ENCODE peak calls at places on chromosomes 3 and 15, in five cellular contexts. E, S, D, U and O are unnamed samples.

GRCh38 chr3:23810342-23811116 is 4.8 kb downstream of the UBE2E1 start:
- DNase-seq in E (peak), S (peak), D (peak), U (peak), O (peak)

GRCh38 chr15:28093761-28094535 is 5.2 kb downstream of the OCA2 start:
- DNase-seq in E (no peak), S (no peak), D (peak), U (no peak), O (no peak)

GRCh38 chr15:31216210-31216911 is 110.3 kb upstream of the KLF13 start:
- DNase-seq in E (peak), S (peak), D (peak), U (peak), O (peak)

GRCh38 chr15:68719051-68719450 is 101.6 kb downstream of the ANP32A start:
- DNase-seq in E (no peak), S (no peak), D (no peak), U (no peak), O (no peak)

GRCh38 chr3:58334013-58334321 is 1.3 kb downstream of the PXK start:
- DNase-seq in E (no peak), S (no peak), D (peak), U (no peak), O (no peak)

GRCh38 chr3:132916096-132916495 is 122.1 kb upstream of the TMEM108 start:
- DNase-seq in E (no peak), S (no peak), D (no peak), U (no peak), O (no peak)

GRCh38 chr3:58692484-58692883 is 25.9 kb upstream of the FAM3D start:
- DNase-seq in E (no peak), S (no peak), D (no peak), U (no peak), O (no peak)

GRCh38 chr15:91855684-91856553 is 2.4 kb downstream of the SLCO3A1 start:
- DNase-seq in E (no peak), S (peak), D (peak), U (no peak), O (no peak)

GRCh38 chr15:89928421-89928820 is 15.7 kb upstream of the ARPIN start:
- DNase-seq in E (no peak), S (no peak), D (no peak), U (no peak), O (no peak)

GRCh38 chr3:31896643-31897433 is 84.2 kb downstream of the OSBPL10 start:
- DNase-seq in E (no peak), S (no peak), D (no peak), U (no peak), O (no peak)

GRCh38 chr3:188972313-188972712 is 199.5 kb upstream of the TPRG1 start:
- DNase-seq in E (no peak), S (peak), D (no peak), U (no peak), O (no peak)

GRCh38 chr3:27326211-27326948 is 42.8 kb downstream of the NEK10 start:
- DNase-seq in E (no peak), S (no peak), D (no peak), U (no peak), O (no peak)

GRCh38 chr3:66603161-66603611 is 102.4 kb upstream of the LRIG1 start:
- DNase-seq in E (no peak), S (no peak), D (peak), U (no peak), O (no peak)

GRCh38 chr3:194257030-194257657 is 94.0 kb downstream of the CPN2 start:
- DNase-seq in E (no peak), S (no peak), D (no peak), U (no peak), O (no peak)

GRCh38 chr3:148953094-148953493 is 38.2 kb upstream of the GYG1 start:
- DNase-seq in E (no peak), S (no peak), D (no peak), U (no peak), O (no peak)

GRCh38 chr3:189937302-189938255 is 183.1 kb downstream of the P3H2 start:
- DNase-seq in E (no peak), S (no peak), D (no peak), U (no peak), O (no peak)

GRCh38 chr3:180277036-180277435 is 240.3 kb upstream of the PEX5L start:
- DNase-seq in E (no peak), S (no peak), D (no peak), U (no peak), O (no peak)

GRCh38 chr3:108755686-108756085 is 1.5 kb downstream of the RETNLB start:
- DNase-seq in E (no peak), S (no peak), D (no peak), U (no peak), O (no peak)

GRCh38 chr3:58568572-58569286 is 8.5 kb downstream of the FAM107A start:
- DNase-seq in E (peak), S (peak), D (peak), U (peak), O (no peak)

GRCh38 chr3:119221779-119222320 is 18.8 kb downstream of the B4GALT4 start:
- DNase-seq in E (no peak), S (no peak), D (no peak), U (no peak), O (no peak)

GRCh38 chr15:39177561-39177960 is 403.3 kb upstream of the THBS1 start:
- DNase-seq in E (no peak), S (no peak), D (no peak), U (no peak), O (no peak)

GRCh38 chr3:57158316-57158715 is 6.8 kb downstream of the IL17RD start:
- DNase-seq in E (no peak), S (no peak), D (peak), U (no peak), O (no peak)

GRCh38 chr3:20811631-20812030 is 625.6 kb upstream of the SGO1 start:
- DNase-seq in E (no peak), S (no peak), D (no peak), U (no peak), O (no peak)

GRCh38 chr3:37667359-37667758 is 194.3 kb upstream of the CTDSPL start:
- DNase-seq in E (no peak), S (no peak), D (no peak), U (no peak), O (no peak)

GRCh38 chr3:134876836-134877235 is 81.8 kb downstream of the EPHB1 start:
- DNase-seq in E (no peak), S (no peak), D (no peak), U (no peak), O (no peak)

GRCh38 chr3:18307529-18307928 is 117.6 kb downstream of the SATB1 start:
- DNase-seq in E (no peak), S (no peak), D (peak), U (no peak), O (no peak)

GRCh38 chr15:31264534-31265089 is 62.0 kb upstream of the KLF13 start:
- DNase-seq in E (no peak), S (no peak), D (peak), U (no peak), O (no peak)

GRCh38 chr15:98017150-98017964 is 56.9 kb downstream of the ARRDC4 start:
- DNase-seq in E (no peak), S (no peak), D (no peak), U (no peak), O (no peak)

GRCh38 chr3:115825046-115825445 is 201.7 kb downstream of the GAP43 start:
- DNase-seq in E (no peak), S (no peak), D (no peak), U (no peak), O (no peak)

GRCh38 chr3:5330152-5330810 is 142.8 kb downstream of the EDEM1 start:
- DNase-seq in E (no peak), S (no peak), D (no peak), U (no peak), O (no peak)

GRCh38 chr3:39101022-39101689 is 6.3 kb downstream of the GORASP1 start:
- DNase-seq in E (no peak), S (peak), D (peak), U (no peak), O (no peak)

GRCh38 chr3:134201201-134202130 is 49.2 kb downstream of the RYK start:
- DNase-seq in E (no peak), S (no peak), D (no peak), U (no peak), O (no peak)

GRCh38 chr3:52405601-52406115 is 39.2 kb downstream of the SEMA3G start:
- DNase-seq in E (no peak), S (no peak), D (no peak), U (no peak), O (no peak)

GRCh38 chr15:63482874-63483323 is 21.5 kb upstream of the USP3 start:
- DNase-seq in E (no peak), S (no peak), D (peak), U (no peak), O (no peak)